ENCODE peak calls at places on chromosome 16, in seven cellular contexts. H is GM23248; M is pancreas; A is Panc1; R is A673; L is effector memory CD4-positive, alpha-beta T cell; N is K562. Z is an unnamed sample. For H3K4me1 and H3K36me3, the result is how much of the 10 kb centered on the place peaks cover.

GRCh38 chr16:2450535-2450934 is 9.4 kb upstream of the TEDC2 start:
- DNase-seq in R (no peak), L (no peak), A (no peak), H (no peak), N (no peak), M (no peak), Z (peak)

GRCh38 chr16:84331998-84332780 is 36.1 kb upstream of the ATP2C2 start:
- DNase-seq in N (no peak), H (peak), A (no peak), M (no peak), L (no peak), R (no peak), Z (no peak)

GRCh38 chr16:3157229-3158013 is 22.6 kb downstream of the ZNF213 start:
- DNase-seq in N (peak), L (peak), R (peak), M (no peak), A (peak), H (peak), Z (peak)

GRCh38 chr16:66728117-66728787 is 23.2 kb downstream of the DYNC1LI2 start:
- DNase-seq in R (peak), M (no peak), A (no peak), L (no peak), N (peak), H (peak), Z (no peak)

GRCh38 chr16:50040710-50041109 is 15.7 kb downstream of the CNEP1R1 start:
- DNase-seq in N (no peak), M (no peak), H (no peak), R (no peak), A (no peak), L (no peak), Z (no peak)

GRCh38 chr16:85002099-85002541 is 9.2 kb downstream of the ZDHHC7 start:
- DNase-seq in A (no peak), H (no peak), M (peak), N (no peak), R (no peak), L (no peak), Z (no peak)

GRCh38 chr16:1460602-1461138 is 14.2 kb downstream of the CLCN7 start:
- DNase-seq in N (no peak), M (no peak), H (no peak), L (no peak), R (no peak), A (no peak), Z (peak)

GRCh38 chr16:867421-868385 is 67.2 kb upstream of the GNG13 start:
- DNase-seq in R (no peak), H (no peak), L (no peak), N (no peak), M (no peak), A (no peak), Z (peak)

GRCh38 chr16:12434567-12434966 is 369.1 kb downstream of the CPPED1 start:
- DNase-seq in A (no peak), R (no peak), H (no peak), N (no peak), L (no peak), M (no peak), Z (no peak)

GRCh38 chr16:1180772-1181714 is 28.1 kb downstream of the CACNA1H start:
- DNase-seq in M (no peak), A (no peak), N (no peak), R (no peak), H (no peak), L (no peak), Z (no peak)

GRCh38 chr16:30870904-30871303 is 23.0 kb downstream of the BCL7C start:
- DNase-seq in N (no peak), L (no peak), A (no peak), H (no peak), M (no peak), R (no peak), Z (no peak)

GRCh38 chr16:15509593-15510520 is 75.5 kb downstream of the BMERB1 start:
- DNase-seq in M (no peak), N (no peak), H (peak), A (no peak), L (no peak), R (peak), Z (no peak)

GRCh38 chr16:84379731-84380369 is 11.5 kb downstream of the ATP2C2 start:
- DNase-seq in A (no peak), L (no peak), N (no peak), M (no peak), R (peak), H (no peak), Z (no peak)

GRCh38 chr16:1964046-1964505 is 550 bp downstream of the RPS2 start:
- DNase-seq in H (peak), A (no peak), M (no peak), L (peak), N (peak), R (no peak), Z (no peak)

GRCh38 chr16:66695935-66696668 is 441 bp downstream of the CMTM4 start:
- DNase-seq in N (peak), M (peak), L (peak), A (no peak), H (no peak), R (peak), Z (peak)

GRCh38 chr16:14109077-14109775 is 38.1 kb downstream of the MRTFB start:
- DNase-seq in H (no peak), A (no peak), L (no peak), N (no peak), R (no peak), M (no peak), Z (no peak)

GRCh38 chr16:47774661-47775060 is 313.5 kb downstream of the PHKB start:
- DNase-seq in H (peak), A (no peak), L (no peak), R (peak), N (peak), M (no peak), Z (no peak)

GRCh38 chr16:8044796-8045195 is 545.5 kb downstream of the TMEM114 start:
- DNase-seq in L (no peak), A (no peak), M (no peak), H (no peak), R (no peak), N (no peak), Z (no peak)

GRCh38 chr16:65534121-65534528 is 412.3 kb upstream of the CDH11 start:
- DNase-seq in H (peak), N (no peak), L (no peak), R (no peak), A (no peak), M (no peak), Z (no peak)

GRCh38 chr16:14486520-14487303 is 143.3 kb downstream of the PARN start:
- DNase-seq in N (peak), A (no peak), R (peak), L (no peak), M (peak), H (peak), Z (no peak)

GRCh38 chr16:68778551-68779231 is 41.6 kb downstream of the CDH1 start:
- DNase-seq in R (no peak), N (peak), L (no peak), M (peak), H (no peak), A (no peak), Z (no peak)

GRCh38 chr16:1946495-1947368 is 3.7 kb upstream of the MSRB1 start:
- DNase-seq in L (no peak), R (no peak), A (no peak), M (no peak), H (no peak), N (no peak), Z (no peak)

GRCh38 chr16:28473714-28474265 is 1.7 kb upstream of the NPIPB7 start:
- DNase-seq in N (no peak), A (no peak), M (no peak), L (no peak), R (no peak), H (no peak), Z (no peak)

GRCh38 chr16:69131749-69132423 is 502 bp downstream of the CHTF8 start:
- DNase-seq in A (no peak), H (peak), R (peak), L (peak), M (peak), N (peak), Z (no peak)

GRCh38 chr16:552171-552570 is 8.0 kb upstream of the PRR35 start:
- DNase-seq in M (no peak), R (no peak), H (no peak), N (no peak), A (no peak), L (no peak), Z (no peak)

DNA sequence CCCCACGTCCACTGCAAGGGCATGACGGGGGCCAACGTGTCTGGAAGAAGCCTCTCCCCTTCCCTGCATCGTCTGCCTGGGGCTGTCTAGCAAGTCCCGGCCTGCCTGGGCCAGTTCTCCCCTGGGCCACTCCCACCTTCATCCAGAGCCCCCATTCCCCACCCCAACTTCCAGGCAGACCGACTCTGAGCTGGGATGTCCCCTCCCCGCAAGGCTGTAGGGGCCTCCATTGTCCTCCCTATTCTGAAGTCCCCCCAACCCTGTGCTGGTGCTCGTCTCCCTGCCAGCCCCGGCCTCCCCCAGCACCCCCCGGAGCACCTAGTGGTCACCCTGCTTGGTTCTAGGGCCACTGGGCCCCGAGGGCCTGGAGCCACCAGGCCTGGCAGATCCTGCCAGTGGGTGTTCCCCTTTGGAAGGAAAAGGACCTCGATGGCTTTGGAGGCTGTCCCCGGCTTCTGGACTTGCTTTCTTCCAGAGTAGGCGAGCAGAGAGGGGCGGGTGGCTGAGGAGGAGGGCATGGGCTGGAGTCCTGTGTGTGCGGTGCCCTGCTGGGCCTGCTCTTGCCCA is 4.8 kb downstream of the GLIS2 start:
- DNase-seq in N (no peak), L (no peak), A (no peak), H (no peak), M (no peak), R (no peak), Z (no peak)
- H3K4me3 ChIP-seq in N (no peak), L (no peak), A (peak), H (no peak), M (no peak), R (no peak), Z (no peak)

GRCh38 chr16:20104563-20105183 is 31.0 kb upstream of the GPR139 start:
- DNase-seq in L (no peak), N (no peak), A (no peak), M (no peak), H (no peak), R (no peak), Z (no peak)

GRCh38 chr16:20102021-20102420 is 28.3 kb upstream of the GPR139 start:
- DNase-seq in L (no peak), N (no peak), R (no peak), A (no peak), H (no peak), M (no peak), Z (no peak)

GRCh38 chr16:20102521-20102920 is 28.8 kb upstream of the GPR139 start:
- DNase-seq in N (no peak), L (no peak), H (no peak), A (no peak), M (no peak), R (no peak), Z (no peak)

GRCh38 chr16:20094157-20094556 is 20.5 kb upstream of the GPR139 start:
- DNase-seq in R (no peak), H (no peak), A (no peak), L (no peak), N (no peak), M (no peak), Z (no peak)

GRCh38 chr16:20099375-20099774 is 25.7 kb upstream of the GPR139 start:
- DNase-seq in M (no peak), A (no peak), H (no peak), N (no peak), L (no peak), R (no peak), Z (no peak)
- H3K4me1 ChIP-seq in M (under half), A (under half), H (under half), N (under half), L (under half), R (under half), Z (under half)

GRCh38 chr16:89512453-89512852 is 4.2 kb downstream of the SPG7 start:
- DNase-seq in H (no peak), A (no peak), N (no peak), R (no peak), L (no peak), M (no peak), Z (no peak)
- H3K36me3 ChIP-seq in H (half or more), A (under half), N (half or more), R (under half), L (under half), M (under half), Z (under half)

GRCh38 chr16:86567701-86568571 is 1.3 kb downstream of the FOXC2 start:
- DNase-seq in L (no peak), N (no peak), A (no peak), M (no peak), R (peak), H (peak), Z (no peak)

GRCh38 chr16:86570542-86571196 is 4.0 kb downstream of the FOXC2 start:
- DNase-seq in A (no peak), H (no peak), R (no peak), L (no peak), N (no peak), M (no peak), Z (peak)

GRCh38 chr16:86566966-86567700 is 504 bp downstream of the FOXC2 start:
- DNase-seq in A (no peak), M (no peak), N (no peak), H (peak), R (peak), L (no peak), Z (no peak)

GRCh38 chr16:86569843-86570447 is 3.3 kb downstream of the FOXC2 start:
- DNase-seq in M (no peak), N (no peak), A (no peak), R (no peak), L (no peak), H (no peak), Z (no peak)

GRCh38 chr16:86568677-86569623 is 2.3 kb downstream of the FOXC2 start:
- DNase-seq in H (no peak), R (no peak), L (no peak), A (no peak), N (no peak), M (no peak), Z (no peak)
- H3K4me3 ChIP-seq in H (peak), R (no peak), L (no peak), A (peak), N (no peak), M (no peak), Z (no peak)

DNA sequence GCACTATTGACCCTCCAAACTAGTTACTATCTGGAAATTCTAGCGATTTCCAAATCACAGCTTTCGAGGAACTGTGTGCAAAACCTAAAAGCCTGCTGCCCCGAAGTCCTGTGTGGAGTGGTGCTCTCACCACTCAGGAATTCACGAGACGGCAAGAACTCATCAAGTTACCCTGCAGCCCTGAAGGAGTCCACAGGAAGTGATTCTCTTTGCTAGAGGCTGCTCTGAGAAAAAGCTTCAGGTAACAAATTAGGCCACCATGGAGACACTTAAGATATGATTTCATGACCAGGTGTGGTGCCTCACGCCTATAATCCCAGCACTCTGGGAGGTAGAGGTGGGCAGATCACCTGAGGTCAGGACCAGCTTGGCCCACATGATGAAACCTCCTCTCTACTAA is 19.1 kb downstream of the ANKRD11 start:
- DNase-seq in L (no peak), A (no peak), H (peak), N (no peak), M (no peak), R (no peak), Z (no peak)
- H3K4me1 ChIP-seq in L (half or more), A (under half), H (under half), N (under half), M (under half), R (under half), Z (under half)

DNA sequence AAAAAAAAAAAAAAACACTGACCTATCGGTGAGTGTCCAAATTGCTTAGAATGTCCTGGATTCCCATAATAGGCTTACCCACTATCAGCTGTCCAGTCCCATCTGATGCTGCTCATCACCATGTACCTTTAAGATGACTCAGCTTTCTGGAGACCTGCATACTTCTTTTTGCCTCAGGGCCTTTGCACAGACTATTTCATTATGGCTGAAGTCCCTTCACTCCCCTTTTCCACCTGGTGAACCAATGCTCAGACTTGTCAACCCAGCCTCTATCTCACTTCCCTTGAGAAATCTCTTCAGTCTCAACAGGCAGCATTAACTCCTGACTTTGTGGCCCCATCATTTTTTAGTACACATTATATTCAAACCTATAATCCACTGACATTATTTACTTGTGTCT is 29.7 kb upstream of the NUDT7 start:
- DNase-seq in N (no peak), H (no peak), L (no peak), R (no peak), A (no peak), M (no peak), Z (no peak)
- H3K36me3 ChIP-seq in N (under half), H (under half), L (under half), R (under half), A (under half), M (under half), Z (under half)

GRCh38 chr16:81841709-81842108 is 62.6 kb downstream of the PLCG2 start:
- DNase-seq in H (no peak), R (no peak), M (no peak), N (no peak), L (no peak), A (no peak), Z (no peak)
- H3K4me3 ChIP-seq in H (no peak), R (no peak), M (no peak), N (no peak), L (no peak), A (no peak), Z (no peak)

GRCh38 chr16:87824016-87824990 is 45.0 kb downstream of the SLC7A5 start:
- DNase-seq in H (no peak), A (no peak), R (no peak), L (no peak), N (no peak), M (no peak), Z (peak)

GRCh38 chr16:87822571-87822970 is 46.7 kb downstream of the SLC7A5 start:
- DNase-seq in N (no peak), H (no peak), M (no peak), L (no peak), R (peak), A (no peak), Z (peak)

GRCh38 chr16:87823146-87823929 is 46.0 kb downstream of the SLC7A5 start:
- DNase-seq in N (no peak), M (no peak), H (no peak), L (no peak), A (no peak), R (no peak), Z (no peak)

GRCh38 chr16:87826798-87827587 is 42.3 kb downstream of the SLC7A5 start:
- DNase-seq in R (no peak), A (no peak), N (no peak), M (no peak), H (no peak), L (no peak), Z (no peak)

GRCh38 chr16:87824991-87825841 is 44.1 kb downstream of the SLC7A5 start:
- DNase-seq in R (no peak), H (no peak), L (no peak), A (no peak), M (no peak), N (no peak), Z (peak)
- H3K4me1 ChIP-seq in R (under half), H (under half), L (under half), A (under half), M (under half), N (under half), Z (under half)

Z was measured in left lung.